ENCODE peak calls at places on chromosome 1, in four cellular contexts. X, L, K and O are unnamed samples.
A peak's percentile ranks its signal among the peaks of the same experiment; 100 is the strongest.

GRCh38 chr1:232239557-232240468 is 390.1 kb downstream of the SIPA1L2 start:
- DNase-seq in X (no peak), L (no peak), K (no peak), O (no peak)

GRCh38 chr1:198637915-198638437 is 864 bp upstream of the PTPRC start:
- DNase-seq in X (no peak), L (no peak), K (no peak), O (no peak)

GRCh38 chr1:66283583-66284041 is 250.3 kb upstream of the SGIP1 start:
- DNase-seq in X (no peak), L (no peak), K (no peak), O (no peak)

GRCh38 chr1:156347337-156347736 is 9.0 kb downstream of the TSACC start:
- DNase-seq in X (no peak), L (no peak), K (no peak), O (no peak)

GRCh38 chr1:158717344-158717743 is 3.2 kb downstream of the OR6K3 start:
- DNase-seq in X (no peak), L (no peak), K (no peak), O (no peak)

GRCh38 chr1:1788646-1789431 is 10.6 kb upstream of the NADK start:
- DNase-seq in X (peak; percentile 33), L (peak; percentile 41), K (no peak), O (no peak)

GRCh38 chr1:172826096-172826741 is 167.3 kb downstream of the FASLG start:
- DNase-seq in X (peak; percentile 21), L (no peak), K (peak; percentile 48), O (peak; percentile 61)

GRCh38 chr1:21814241-21814918 is 2.3 kb downstream of the LDLRAD2 start:
- DNase-seq in X (no peak), L (peak; percentile 57), K (no peak), O (no peak)

GRCh38 chr1:32142446-32143301 is 34.8 kb downstream of the KPNA6 start:
- DNase-seq in X (peak; percentile 85), L (peak; percentile 59), K (peak; percentile 28), O (no peak)

GRCh38 chr1:47823016-47823843 is 174.0 kb downstream of the TRABD2B start:
- DNase-seq in X (no peak), L (no peak), K (no peak), O (no peak)

GRCh38 chr1:101025680-101026393 is at the start of gene DPH5:
- DNase-seq in X (peak; percentile 82), L (peak; percentile 92), K (peak; percentile 57), O (peak; percentile 82)

GRCh38 chr1:242728696-242729095 is 204.2 kb upstream of the PLD5 start:
- DNase-seq in X (no peak), L (no peak), K (no peak), O (no peak)

GRCh38 chr1:81213279-81213678 is 587.5 kb upstream of the ADGRL2 start:
- DNase-seq in X (no peak), L (no peak), K (no peak), O (no peak)

GRCh38 chr1:200150721-200151120 is 123.2 kb downstream of the NR5A2 start:
- DNase-seq in X (no peak), L (peak; percentile 45), K (peak; percentile 60), O (peak; percentile 51)

GRCh38 chr1:200153277-200154055 is 126.0 kb downstream of the NR5A2 start:
- DNase-seq in X (no peak), L (no peak), K (no peak), O (no peak)

GRCh38 chr1:200157718-200158117 is 130.2 kb downstream of the NR5A2 start:
- DNase-seq in X (no peak), L (no peak), K (no peak), O (no peak)

GRCh38 chr1:200154069-200154767 is 126.7 kb downstream of the NR5A2 start:
- DNase-seq in X (no peak), L (peak; percentile 73), K (no peak), O (no peak)
- TF ChIP-seq TCF7L2 in X (no peak), L (no peak), K (no peak), O (no peak)

GRCh38 chr1:210853276-210853675 is 280.7 kb downstream of the KCNH1 start:
- DNase-seq in X (no peak), L (no peak), K (no peak), O (no peak)
- TF ChIP-seq TCF7L2 in X (no peak), L (no peak), K (no peak), O (no peak)

GRCh38 chr1:8122160-8122476 is 96.0 kb upstream of the ERRFI1 start:
- DNase-seq in X (no peak), L (peak; percentile 90), K (no peak), O (no peak)

GRCh38 chr1:8118031-8118451 is 91.9 kb upstream of the ERRFI1 start:
- DNase-seq in X (no peak), L (no peak), K (no peak), O (no peak)

GRCh38 chr1:8122477-8123407 is 96.6 kb upstream of the ERRFI1 start:
- DNase-seq in X (no peak), L (peak; percentile 52), K (no peak), O (no peak)

GRCh38 chr1:8120693-8121260 is 94.7 kb upstream of the ERRFI1 start:
- DNase-seq in X (peak; percentile 98), L (no peak), K (peak; percentile 51), O (no peak)

DNA sequence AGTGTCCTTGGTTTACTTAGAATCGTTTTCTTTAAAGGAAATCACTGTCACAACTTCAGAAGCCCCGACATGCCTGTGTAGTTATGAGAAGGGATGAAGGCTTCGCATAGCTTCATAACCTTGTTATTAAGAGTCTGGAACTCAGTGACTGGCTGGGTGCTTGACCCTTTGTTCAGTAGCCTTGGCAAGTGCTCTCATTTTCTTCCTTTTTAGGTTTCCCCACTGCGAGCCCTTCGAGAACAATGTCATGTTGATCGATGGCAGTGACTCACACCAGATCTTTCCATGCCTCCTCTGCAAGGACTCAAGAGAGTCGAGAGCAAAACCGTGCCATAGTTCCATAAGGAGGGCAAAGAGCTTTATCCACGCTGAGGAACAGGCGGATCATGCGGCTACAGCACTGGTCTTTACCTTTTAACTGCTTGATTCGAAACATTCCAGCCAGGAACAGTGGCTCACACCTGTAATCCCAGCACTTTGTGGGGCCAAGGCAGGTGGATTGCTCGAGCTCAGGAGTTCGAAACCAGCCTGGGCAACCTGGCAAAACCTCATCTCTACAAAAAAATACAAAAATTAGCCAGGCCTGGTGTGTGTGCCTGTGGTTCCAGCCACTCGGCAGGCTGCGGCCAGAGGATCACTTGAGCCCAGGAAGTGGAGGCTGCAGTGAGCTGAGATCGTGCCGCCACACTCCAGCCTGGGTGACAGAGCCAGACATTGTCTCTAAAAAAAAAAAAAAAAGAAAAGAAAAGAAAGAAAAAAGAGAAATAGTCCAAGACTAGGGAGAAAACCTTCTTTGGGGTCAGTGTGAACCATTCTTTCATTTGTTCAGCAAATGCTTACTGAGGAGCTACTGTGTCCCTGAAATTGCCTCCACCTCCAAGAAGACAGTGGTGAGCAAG is 95.4 kb upstream of the ERRFI1 start:
- DNase-seq in X (peak; percentile 91), L (peak; percentile 37), K (peak; percentile 69), O (peak; percentile 95)
- TF ChIP-seq TCF7L2 in X (no peak), L (no peak), K (peak; percentile 83), O (peak; percentile 97)

DNA sequence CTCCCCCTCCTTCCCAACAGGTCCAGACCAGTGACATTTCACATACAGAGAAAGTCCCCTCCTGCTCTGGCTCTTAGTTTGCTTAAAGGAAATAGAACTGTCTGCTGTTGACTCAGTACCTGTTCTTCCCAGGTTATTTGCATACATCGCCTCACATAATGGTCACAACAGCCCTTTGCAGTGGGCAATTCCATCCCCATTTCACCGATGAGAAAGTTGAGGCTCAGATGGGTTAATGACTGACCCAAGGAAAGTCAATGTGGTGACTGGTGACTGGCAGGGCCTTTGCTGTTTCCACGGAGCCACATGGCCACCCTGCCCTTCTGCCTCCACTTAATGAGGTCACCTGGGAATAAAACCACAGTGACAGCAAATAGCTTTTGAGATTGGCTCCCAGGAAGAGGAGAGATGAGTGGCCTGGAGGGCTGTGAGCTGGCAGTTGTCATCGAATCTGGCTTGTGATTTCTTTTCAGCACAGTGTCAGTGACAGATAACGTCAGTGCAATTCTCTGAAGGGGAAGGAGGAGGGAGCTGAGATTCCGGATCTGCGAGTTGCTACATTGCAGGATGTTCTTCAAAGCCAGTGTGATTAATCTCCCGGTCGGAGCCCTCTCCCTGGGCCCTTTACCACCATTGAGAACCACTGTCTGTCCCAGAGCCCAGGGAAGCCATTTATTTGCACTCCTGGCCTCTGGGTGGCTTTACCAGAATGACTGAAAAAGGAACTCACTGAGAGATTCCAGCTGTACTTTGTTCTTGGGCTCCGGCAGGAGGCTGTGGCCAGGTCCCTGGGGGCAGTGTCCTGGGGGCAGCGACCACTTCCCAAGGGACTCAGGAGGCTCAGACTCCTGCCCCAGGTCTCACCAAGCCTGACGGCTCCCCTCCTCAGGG is 117.1 kb downstream of the CNIH3 start:
- DNase-seq in X (peak; percentile 9), L (no peak), K (no peak), O (no peak)
- TF ChIP-seq TCF7L2 in X (no peak), L (no peak), K (no peak), O (no peak)

DNA sequence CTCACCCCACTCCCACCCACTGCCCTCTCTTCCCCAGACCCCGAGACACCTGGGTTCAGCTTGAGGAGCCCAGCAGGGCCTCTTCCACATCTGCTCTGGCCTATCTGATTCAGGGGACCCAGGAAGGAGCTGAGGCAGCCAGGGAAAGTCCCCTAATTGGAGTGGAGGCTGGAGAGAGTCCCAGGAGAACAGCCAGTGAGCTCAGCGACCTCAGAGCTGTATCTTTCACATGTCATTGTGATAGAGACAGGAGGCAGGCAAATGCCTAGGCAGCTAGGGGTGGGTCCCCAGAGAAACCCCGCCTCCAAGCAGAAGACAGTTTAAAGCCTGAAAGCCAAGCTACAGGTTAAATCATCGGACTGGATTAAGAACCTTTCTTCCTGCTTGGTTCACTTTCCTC is 122.7 kb downstream of the MATN1 start:
- DNase-seq in X (no peak), L (no peak), K (no peak), O (no peak)
- TF ChIP-seq TCF7L2 in X (no peak), L (no peak), K (no peak), O (no peak)

DNA sequence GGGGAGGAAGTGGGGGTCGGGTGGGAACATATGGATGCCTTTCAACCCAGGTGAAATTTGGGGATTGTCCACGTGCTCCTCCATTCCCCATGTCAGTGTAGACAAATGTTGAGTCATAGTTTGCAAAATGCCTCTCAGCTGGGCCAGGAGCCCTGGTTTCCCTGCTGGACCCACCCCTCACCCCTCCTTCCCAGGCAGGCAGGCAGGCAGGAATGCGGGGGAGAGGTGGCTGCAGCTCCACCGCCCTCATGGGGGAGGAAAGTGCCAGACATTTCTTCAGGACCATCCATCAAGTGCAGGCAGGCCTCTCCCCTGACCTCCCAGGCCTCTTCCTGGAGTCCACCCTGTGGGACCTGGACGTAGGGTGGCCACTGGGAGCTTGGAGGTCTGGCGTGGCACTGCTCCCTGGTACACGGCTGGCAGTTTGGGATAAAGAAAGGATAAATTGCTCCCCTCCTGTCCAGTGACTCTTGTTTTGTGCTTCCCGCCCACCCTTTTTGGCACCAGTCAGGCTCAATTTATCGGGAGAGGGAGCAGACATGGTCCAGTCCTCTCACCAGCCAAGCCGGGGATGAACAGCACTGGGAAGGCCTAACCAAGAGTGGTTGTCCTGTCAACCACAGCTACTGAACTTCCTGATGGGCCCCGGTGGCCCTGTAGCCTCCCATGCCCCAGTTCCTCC is 18.8 kb downstream of the NPR1 start:
- DNase-seq in X (peak; percentile 27), L (peak; percentile 93), K (no peak), O (no peak)
- TF ChIP-seq TCF7L2 in X (no peak), L (no peak), K (no peak), O (no peak)

GRCh38 chr1:248695451-248696132 is 7.0 kb downstream of the OR14I1 start:
- DNase-seq in X (no peak), L (no peak), K (no peak), O (no peak)
- TF ChIP-seq TCF7L2 in X (no peak), L (no peak), K (no peak), O (no peak)